ENCODE peak calls at places on chromosomes 7 and 10, in four cellular contexts. K is mammary epithelial cell; P is CD8-positive, alpha-beta memory T cell; X is tibial nerve. E is an unnamed sample.

GRCh38 chr10:44282606-44283300 is 102.1 kb downstream of the CXCL12 start:
- DNase-seq in X (no peak), K (no peak), P (no peak), E (no peak)

GRCh38 chr10:29714096-29714874 is 79.5 kb upstream of the SVIL start:
- DNase-seq in P (no peak), K (peak; percentile 88), X (no peak), E (peak; percentile 84)

GRCh38 chr10:102133373-102134195 is 744 bp downstream of the PPRC1 start:
- DNase-seq in P (peak; percentile 9), K (peak; percentile 87), X (peak; percentile 46), E (peak; percentile 90)

GRCh38 chr7:41875513-41875912 is 172.6 kb upstream of the INHBA start:
- DNase-seq in P (no peak), K (no peak), X (no peak), E (no peak)

GRCh38 chr10:69742928-69743602 is 58.6 kb upstream of the COL13A1 start:
- DNase-seq in P (no peak), X (no peak), K (no peak), E (peak; percentile 63)

GRCh38 chr7:4716946-4717694 is 35.0 kb downstream of the FOXK1 start:
- DNase-seq in K (no peak), P (no peak), X (no peak), E (no peak)

GRCh38 chr10:92126100-92126650 is 164.7 kb downstream of the CPEB3 start:
- DNase-seq in K (peak; percentile 49), X (no peak), P (no peak), E (no peak)

GRCh38 chr10:3570855-3571266 is 214.1 kb downstream of the KLF6 start:
- DNase-seq in K (no peak), P (no peak), X (peak; percentile 40), E (no peak)

GRCh38 chr10:112842832-112843360 is 107.2 kb upstream of the TCF7L2 start:
- DNase-seq in P (no peak), K (no peak), X (no peak), E (no peak)

GRCh38 chr7:157493776-157494175 is 157.0 kb downstream of the DNAJB6 start:
- DNase-seq in P (no peak), X (no peak), K (no peak), E (peak; percentile 31)

GRCh38 chr7:761631-762030 is 34.5 kb upstream of the PRKAR1B start:
- DNase-seq in P (no peak), X (no peak), K (no peak), E (no peak)

GRCh38 chr7:27198871-27199801 is 755 bp downstream of the HOXA13 start:
- DNase-seq in P (no peak), X (no peak), K (peak; percentile 24), E (peak; percentile 53)

GRCh38 chr7:158815046-158815445 is 14.3 kb downstream of the ESYT2 start:
- DNase-seq in K (no peak), X (no peak), P (no peak), E (no peak)

GRCh38 chr10:45557275-45557905 is 115.2 kb downstream of the ZFAND4 start:
- DNase-seq in X (no peak), P (peak; percentile 11), K (no peak), E (no peak)

GRCh38 chr7:23397241-23397640 is 73.0 kb downstream of the IGF2BP3 start:
- DNase-seq in K (no peak), P (no peak), X (no peak), E (no peak)

GRCh38 chr7:43639858-43640491 is 57.1 kb downstream of the STK17A start:
- DNase-seq in K (peak; percentile 46), P (no peak), X (no peak), E (peak; percentile 49)

GRCh38 chr10:79126351-79126750 is 57.6 kb downstream of the ZMIZ1 start:
- DNase-seq in P (no peak), X (no peak), K (no peak), E (no peak)

GRCh38 chr7:48971173-48971572 is 46.8 kb downstream of the CDC14C start:
- DNase-seq in P (no peak), K (no peak), X (no peak), E (no peak)

GRCh38 chr7:47454066-47454950 is 127.6 kb downstream of the TNS3 start:
- DNase-seq in P (no peak), K (no peak), X (no peak), E (no peak)

GRCh38 chr10:36542493-36542892 is 582.9 kb upstream of the ANKRD30A start:
- DNase-seq in K (no peak), P (no peak), X (no peak), E (no peak)

GRCh38 chr7:70886547-70886946 is 245.4 kb upstream of the GALNT17 start:
- DNase-seq in X (no peak), P (no peak), K (no peak), E (no peak)

GRCh38 chr7:102029616-102030015 is 212.2 kb downstream of the CUX1 start:
- DNase-seq in P (no peak), X (no peak), K (no peak), E (no peak)

GRCh38 chr7:953547-954327 is 743 bp downstream of the ADAP1 start:
- DNase-seq in P (peak; percentile 27), X (no peak), K (peak; percentile 53), E (no peak)

GRCh38 chr7:41224063-41224763 is 478.7 kb downstream of the INHBA start:
- DNase-seq in P (no peak), K (peak; percentile 98), X (no peak), E (no peak)

GRCh38 chr7:146772581-146772980 is 656.0 kb downstream of the CNTNAP2 start:
- DNase-seq in X (no peak), P (no peak), K (no peak), E (no peak)

GRCh38 chr10:132591166-132591971 is 53.8 kb downstream of the INPP5A start:
- DNase-seq in P (no peak), X (no peak), K (peak; percentile 68), E (peak; percentile 50)

GRCh38 chr7:74320645-74321178 is 31.5 kb downstream of the CLIP2 start:
- DNase-seq in K (no peak), P (no peak), X (no peak), E (no peak)

GRCh38 chr7:121113288-121113687 is 124.8 kb downstream of the CPED1 start:
- DNase-seq in K (peak; percentile 70), P (no peak), X (no peak), E (no peak)

GRCh38 chr10:97923057-97923456 is 73.4 kb downstream of the GOLGA7B start:
- DNase-seq in P (no peak), X (no peak), K (no peak), E (no peak)

GRCh38 chr7:4610768-4611467 is 71.2 kb upstream of the FOXK1 start:
- DNase-seq in X (no peak), P (peak; percentile 55), K (peak; percentile 60), E (no peak)

GRCh38 chr10:89147256-89147655 is 59.9 kb downstream of the CH25H start:
- DNase-seq in X (no peak), K (peak; percentile 92), P (no peak), E (no peak)

GRCh38 chr7:78587443-78588044 is 789.0 kb downstream of the PHTF2 start:
- DNase-seq in P (no peak), K (no peak), X (no peak), E (peak; percentile 21)

GRCh38 chr10:71072820-71073205 is 139.6 kb upstream of the UNC5B start:
- DNase-seq in X (no peak), K (no peak), P (no peak), E (no peak)

GRCh38 chr10:87771871-87772500 is 46.0 kb downstream of the ATAD1 start:
- DNase-seq in P (peak; percentile 3), X (no peak), K (peak; percentile 15), E (no peak)

GRCh38 chr10:120942806-120943413 is 91.7 kb downstream of the WDR11 start:
- DNase-seq in P (peak; percentile 49), K (peak; percentile 67), X (peak; percentile 71), E (peak; percentile 56)

GRCh38 chr7:88357295-88357694 is 50.6 kb upstream of the STEAP4 start:
- DNase-seq in P (no peak), X (no peak), K (peak; percentile 72), E (no peak)

GRCh38 chr10:107284187-107284586 is 119.7 kb upstream of the SORCS1 start:
- DNase-seq in P (no peak), X (no peak), K (no peak), E (no peak)

GRCh38 chr10:3887404-3887803 is 102.4 kb upstream of the KLF6 start:
- DNase-seq in X (no peak), P (no peak), K (no peak), E (no peak)

DNA sequence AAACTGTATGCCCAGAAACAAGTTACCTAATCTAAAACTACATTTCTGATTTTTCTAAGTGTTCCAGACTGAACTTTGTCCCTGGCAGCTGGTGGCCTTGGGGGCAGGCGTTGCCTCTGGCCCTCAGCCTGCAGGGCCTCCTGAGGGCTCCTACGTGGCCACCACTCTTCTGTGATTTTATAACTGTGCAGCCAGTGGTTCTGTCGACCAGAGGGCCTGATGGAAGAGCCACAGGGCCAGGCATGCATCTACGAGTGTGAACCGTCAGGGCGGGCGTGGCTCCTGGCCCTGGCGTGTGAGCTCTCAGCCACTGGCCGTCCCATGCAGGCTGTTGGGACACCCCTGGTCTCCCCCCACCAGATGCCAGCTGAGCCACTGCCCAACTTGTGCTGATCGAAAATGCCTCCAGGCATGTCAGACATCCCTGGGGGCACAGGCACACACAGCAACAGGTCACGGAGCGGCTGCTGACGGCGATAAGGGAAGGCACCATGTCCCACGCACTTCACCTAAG is 173.4 kb downstream of the ZMYND11 start:
- DNase-seq in K (no peak), X (no peak), P (no peak), E (no peak)
- H3K4me3 ChIP-seq in K (no peak overlapping the region), X (no peak overlapping the region), P (no peak overlapping the region), E (no peak overlapping the region)

DNA sequence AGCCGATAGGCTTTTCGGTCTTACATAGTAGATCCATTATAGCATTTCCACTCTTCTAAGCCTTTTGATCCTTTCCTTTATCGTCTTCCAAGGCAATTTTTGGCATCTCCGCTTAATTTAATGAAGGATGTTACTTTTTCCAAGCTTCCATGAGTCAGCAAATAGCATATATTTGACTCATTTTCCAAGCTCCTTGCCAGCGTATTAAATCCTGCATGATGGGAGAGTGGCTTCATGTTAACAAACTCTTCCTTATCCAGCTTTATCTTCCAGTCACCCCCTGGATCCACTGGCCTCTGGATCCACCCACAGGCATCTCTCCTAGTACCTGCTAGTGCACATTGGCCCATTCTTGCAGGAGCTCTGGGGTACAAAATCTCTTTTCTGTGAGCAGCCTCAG is 13.0 kb downstream of the OR9A2 start:
- DNase-seq in X (no peak), K (peak; percentile 23), P (no peak), E (peak; percentile 83)
- H3K4me1 ChIP-seq in X (peaks cover 26% of the 10 kb centered on the region), K (peaks cover 10% of the 10 kb centered on the region), P (no peaks in the 10 kb centered on the region), E (peaks cover 64% of the 10 kb centered on the region)

GRCh38 chr7:33686001-33686591 is 219.2 kb upstream of the BMPER start:
- DNase-seq in X (no peak), P (no peak), K (no peak), E (no peak)
- H3K27ac ChIP-seq in X (no peak overlapping the region), P (no peak overlapping the region), K (no peak overlapping the region), E (no peak overlapping the region)

GRCh38 chr7:66282594-66282935 is 77.4 kb downstream of the TPST1 start:
- DNase-seq in P (no peak), X (no peak), K (no peak), E (no peak)
- H3K4me3 ChIP-seq in P (no peak overlapping the region), X (no peak overlapping the region), K (no peak overlapping the region), E (no peak overlapping the region)

DNA sequence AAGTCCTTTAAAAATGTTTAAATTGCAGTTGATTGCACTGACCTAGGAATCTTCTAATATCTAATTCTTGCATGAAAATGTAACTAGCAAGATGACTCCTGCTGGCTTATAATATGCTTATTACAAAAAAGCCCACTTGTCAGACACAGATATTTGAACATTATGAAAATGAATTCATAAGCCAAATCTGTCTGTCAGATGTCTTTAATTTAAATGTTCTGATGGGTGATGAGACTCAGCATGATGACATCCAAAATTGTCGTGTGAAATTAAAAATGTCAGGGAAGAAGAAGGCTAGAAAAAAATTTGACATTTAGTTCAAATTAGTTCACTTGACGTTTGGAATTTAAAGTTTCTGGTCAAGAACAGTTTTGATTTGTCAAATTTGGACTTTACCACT is 277.8 kb downstream of the PHF14 start:
- DNase-seq in X (no peak), K (no peak), P (no peak), E (no peak)
- H3K4me1 ChIP-seq in X (no peaks in the 10 kb centered on the region), K (no peaks in the 10 kb centered on the region), P (no peaks in the 10 kb centered on the region), E (no peaks in the 10 kb centered on the region)